ENCODE peak calls at places on chromosome 22, in ten cellular contexts. L is IMR-90, M is H1, K is endothelial cell of umbilical vein, E is GM23248, Y is fibroblast of lung, H is HCT116, Q is mammary epithelial cell, R is GM23338, W is K562. F is an unnamed sample.

GRCh38 chr22:17945851-17946690 is 78.3 kb downstream of the MICAL3 start:
- DNase-seq in M (no peak), K (no peak), Y (no peak), R (no peak), H (no peak), L (no peak), W (no peak), E (no peak), Q (no peak), F (peak)

GRCh38 chr22:17198188-17199130 is 20.8 kb downstream of the ADA2 start:
- DNase-seq in K (no peak), Q (no peak), W (peak), M (peak), H (no peak), E (peak), L (no peak), Y (no peak), R (peak), F (peak)

GRCh38 chr22:22463855-22464540 is 44.5 kb downstream of the ZNF280B start:
- DNase-seq in Q (peak), L (peak), K (peak), Y (peak), H (peak), M (peak), W (peak), E (peak), R (peak), F (peak)

GRCh38 chr22:17930455-17931313 is 93.7 kb downstream of the MICAL3 start:
- DNase-seq in L (no peak), K (no peak), Y (no peak), R (no peak), M (no peak), W (no peak), H (no peak), Q (no peak), E (no peak), F (no peak)

GRCh38 chr22:40420341-40421081 is 50.1 kb downstream of the SGSM3 start:
- DNase-seq in L (no peak), M (no peak), K (no peak), R (no peak), W (no peak), Y (no peak), Q (no peak), E (no peak), H (no peak), F (no peak)

GRCh38 chr22:31556627-31557203 is 60.4 kb downstream of the SFI1 start:
- DNase-seq in W (peak), E (peak), Y (peak), R (peak), M (no peak), H (peak), K (peak), L (peak), Q (peak), F (peak)

GRCh38 chr22:33404723-33405122 is 346.5 kb upstream of the SYN3 start:
- DNase-seq in W (no peak), R (no peak), Y (no peak), E (no peak), Q (no peak), L (no peak), H (no peak), K (no peak), M (no peak), F (no peak)

GRCh38 chr22:19292262-19293230 is 1.0 kb upstream of the CLTCL1 start:
- DNase-seq in L (no peak), M (no peak), E (no peak), W (no peak), Y (peak), H (no peak), R (no peak), K (no peak), Q (no peak), F (no peak)

GRCh38 chr22:33116846-33117547 is 58.8 kb upstream of the SYN3 start:
- DNase-seq in E (peak), Q (peak), W (no peak), Y (no peak), K (no peak), M (no peak), H (no peak), R (no peak), L (no peak), F (no peak)

GRCh38 chr22:42688241-42688913 is 32.3 kb downstream of the A4GALT start:
- DNase-seq in K (peak), L (peak), M (no peak), E (peak), Y (peak), H (no peak), Q (peak), R (peak), W (peak), F (peak)

GRCh38 chr22:32352681-32353080 is 5.0 kb upstream of the RFPL3 start:
- DNase-seq in E (no peak), Q (no peak), K (no peak), R (peak), Y (no peak), W (no peak), L (no peak), H (no peak), M (no peak), F (no peak)

DNA sequence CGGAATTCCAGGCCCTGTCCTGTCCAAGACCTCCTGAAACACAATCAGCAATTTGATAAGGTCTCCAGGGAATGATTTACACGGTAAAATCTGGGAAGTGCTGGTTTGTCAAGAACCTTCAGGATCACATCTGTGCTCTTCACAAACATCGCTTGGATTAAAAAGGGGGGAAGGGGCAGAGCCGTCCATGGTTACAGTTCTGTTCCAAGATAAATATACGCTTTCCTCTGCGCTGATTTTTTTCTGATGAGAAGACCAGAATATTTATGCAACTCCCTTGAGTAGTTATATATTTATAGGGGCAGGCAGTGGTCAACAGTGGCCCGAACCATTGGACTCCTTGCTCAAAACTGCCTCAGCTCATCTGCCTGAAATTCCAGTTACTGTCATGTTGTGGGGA is 9.2 kb upstream of the APOL5 start:
- DNase-seq in H (no peak), L (peak), Y (peak), R (no peak), K (no peak), M (no peak), W (no peak), E (no peak), Q (no peak), F (no peak)
- H2AFZ ChIP-seq in H (no peak), L (peak), Y (no peak), R (no peak), K (no peak), M (no peak), W (no peak), E (no peak), Q (no peak), F (no peak)

GRCh38 chr22:47549741-47550340 is 787.4 kb downstream of the TBC1D22A start:
- DNase-seq in E (no peak), R (no peak), M (no peak), K (no peak), H (no peak), Y (no peak), L (no peak), Q (no peak), W (no peak), F (no peak)
- H2AFZ ChIP-seq in E (no peak), R (no peak), M (no peak), K (no peak), H (no peak), Y (no peak), L (no peak), Q (no peak), W (no peak), F (no peak)

GRCh38 chr22:37538590-37539357 is 19.6 kb upstream of the CARD10 start:
- DNase-seq in R (peak), Y (peak), W (peak), M (peak), L (peak), K (peak), H (peak), Q (peak), E (peak), F (peak)
- H2AFZ ChIP-seq in R (no peak), Y (peak), W (peak), M (peak), L (peak), K (peak), H (peak), Q (peak), E (peak), F (no peak)

DNA sequence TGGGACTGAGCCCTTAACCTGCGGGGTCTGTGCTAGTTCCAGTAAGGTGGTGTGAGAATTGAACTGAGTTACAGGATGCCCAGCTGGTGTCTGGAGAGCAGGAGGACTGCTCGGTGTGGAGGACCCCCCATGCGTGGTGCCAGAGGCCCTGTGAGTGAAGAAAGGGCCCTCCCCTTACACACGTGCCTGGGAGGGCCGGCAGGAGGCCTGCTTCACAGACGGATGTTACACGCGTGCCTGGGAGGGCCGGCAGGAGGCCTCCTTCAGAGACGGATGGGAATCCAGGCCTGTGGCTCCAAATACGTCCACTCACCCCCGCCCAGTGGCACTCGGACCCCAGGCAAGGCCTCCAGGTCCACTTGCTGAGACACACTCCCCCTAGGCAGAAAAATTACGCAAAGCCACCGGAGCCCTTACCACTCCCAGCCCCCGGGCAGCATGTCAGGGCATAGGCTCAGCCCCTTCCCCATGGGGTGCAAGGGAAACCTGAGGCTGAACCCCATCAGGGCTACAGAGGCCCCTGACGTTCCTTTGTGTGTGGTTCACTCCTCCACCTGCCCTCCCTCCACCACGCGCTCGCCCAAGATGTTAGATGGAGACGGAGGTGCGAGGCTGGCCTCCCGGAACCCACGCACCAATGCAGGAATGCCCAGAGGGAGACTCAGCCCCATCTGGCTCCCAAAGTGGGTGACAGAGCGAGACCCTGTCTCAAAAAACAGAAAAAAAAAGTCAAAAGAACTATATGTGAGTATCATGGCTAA is 227.8 kb downstream of the BRD1 start:
- DNase-seq in R (no peak), K (no peak), L (no peak), E (no peak), M (peak), Y (no peak), H (no peak), W (no peak), Q (no peak), F (no peak)
- H2AFZ ChIP-seq in R (no peak), K (no peak), L (no peak), E (no peak), M (no peak), Y (no peak), H (no peak), W (no peak), Q (no peak), F (no peak)

GRCh38 chr22:26401726-26402125 is 27.3 kb upstream of the ASPHD2 start:
- DNase-seq in E (no peak), W (peak), K (no peak), Y (no peak), R (peak), M (no peak), Q (no peak), L (no peak), H (peak), F (peak)
- H2AFZ ChIP-seq in E (no peak), W (peak), K (no peak), Y (no peak), R (peak), M (peak), Q (no peak), L (no peak), H (no peak), F (no peak)

DNA sequence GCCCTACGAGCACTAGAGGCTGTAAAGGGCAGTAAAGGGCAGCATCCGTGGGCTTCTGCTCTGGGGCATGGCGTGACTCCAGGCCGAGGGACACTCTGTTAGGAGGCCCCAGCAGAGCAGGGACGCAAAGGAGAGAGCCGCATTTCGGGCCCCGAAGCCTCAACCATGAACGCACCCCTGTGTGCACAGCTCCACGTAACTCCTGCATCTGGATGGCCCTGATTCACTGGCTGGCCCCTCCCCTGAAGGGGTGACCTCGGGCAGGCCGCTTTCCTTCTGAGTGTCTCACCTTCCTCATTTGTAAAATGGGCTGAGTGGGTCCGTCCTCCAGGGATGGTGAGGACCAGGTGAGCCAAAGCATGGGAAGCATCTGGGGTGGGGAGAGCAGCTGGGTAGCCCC is 13.6 kb downstream of the SHISAL1 start:
- DNase-seq in K (no peak), L (no peak), R (no peak), E (no peak), M (no peak), Q (no peak), Y (no peak), W (no peak), H (no peak), F (no peak)
- H2AFZ ChIP-seq in K (no peak), L (peak), R (no peak), E (no peak), M (no peak), Q (no peak), Y (no peak), W (no peak), H (no peak), F (no peak)

GRCh38 chr22:27060188-27060587 is 402.8 kb downstream of the MIAT start:
- DNase-seq in L (no peak), E (no peak), Q (no peak), Y (no peak), W (no peak), H (no peak), R (no peak), M (no peak), K (no peak), F (no peak)
- H2AFZ ChIP-seq in L (no peak), E (no peak), Q (no peak), Y (no peak), W (no peak), H (no peak), R (peak), M (peak), K (no peak), F (no peak)

GRCh38 chr22:46774456-46775363 is 12.3 kb downstream of the TBC1D22A start:
- DNase-seq in H (no peak), Y (no peak), R (no peak), L (no peak), M (no peak), W (no peak), K (no peak), E (no peak), Q (no peak), F (peak)
- H2AFZ ChIP-seq in H (no peak), Y (no peak), R (no peak), L (peak), M (no peak), W (no peak), K (no peak), E (no peak), Q (peak), F (no peak)

GRCh38 chr22:30261134-30261533 is 5.5 kb downstream of the OSM start:
- DNase-seq in Y (no peak), M (no peak), W (no peak), Q (no peak), K (no peak), E (no peak), L (no peak), H (no peak), R (no peak), F (no peak)

GRCh38 chr22:30265131-30265720 is 1.4 kb downstream of the OSM start:
- DNase-seq in Y (no peak), W (no peak), Q (no peak), R (no peak), L (no peak), K (no peak), M (no peak), H (no peak), E (no peak), F (no peak)

GRCh38 chr22:30262112-30262511 is 4.5 kb downstream of the OSM start:
- DNase-seq in H (no peak), E (no peak), R (no peak), Q (peak), M (no peak), L (no peak), W (no peak), K (no peak), Y (no peak), F (no peak)

GRCh38 chr22:30263883-30264282 is 2.8 kb downstream of the OSM start:
- DNase-seq in L (no peak), M (no peak), W (no peak), K (no peak), Q (no peak), R (no peak), E (no peak), H (no peak), Y (no peak), F (no peak)

GRCh38 chr22:30262917-30263741 is 3.5 kb downstream of the OSM start:
- DNase-seq in Y (peak), Q (no peak), M (peak), E (peak), K (peak), H (no peak), R (peak), W (peak), L (peak), F (peak)
- H2AFZ ChIP-seq in Y (peak), Q (peak), M (peak), E (peak), K (peak), H (peak), R (peak), W (peak), L (peak), F (peak)

GRCh38 chr22:47918936-47919505 is 1156.6 kb downstream of the TBC1D22A start:
- DNase-seq in K (no peak), L (no peak), R (no peak), E (no peak), Q (no peak), H (no peak), W (no peak), Y (no peak), M (no peak), F (no peak)
- H2AFZ ChIP-seq in K (no peak), L (no peak), R (no peak), E (no peak), Q (no peak), H (no peak), W (no peak), Y (no peak), M (no peak), F (no peak)

F was measured in Karpas-422.